ENCODE peak calls at places on chromosomes 11 and 22, in seven cellular contexts. D is IMR-90, R is spleen, K is gastrocnemius medialis, W is right lobe of liver, F is Peyer's patch, P is adrenal gland. L is an unnamed sample.

GRCh38 chr11:57353461-57354251 is 15.5 kb downstream of the P2RX3 start:
- DNase-seq in W (no peak), F (no peak), P (no peak), K (no peak), R (no peak), D (no peak), L (no peak)

GRCh38 chr22:31857247-31857646 is 87.1 kb upstream of the YWHAH start:
- DNase-seq in P (no peak), R (no peak), F (no peak), D (no peak), K (no peak), W (no peak), L (no peak)

GRCh38 chr22:27801616-27802388 is at the start of gene MN1:
- DNase-seq in K (no peak), D (peak), W (no peak), P (peak), F (no peak), R (no peak), L (no peak)

GRCh38 chr11:11605181-11605580 is 16.6 kb downstream of the GALNT18 start:
- DNase-seq in W (no peak), D (no peak), F (no peak), R (no peak), K (no peak), P (no peak), L (no peak)

GRCh38 chr11:16891964-16892363 is 122.2 kb downstream of the PLEKHA7 start:
- DNase-seq in P (no peak), F (no peak), D (peak), R (no peak), W (no peak), K (no peak), L (no peak)

GRCh38 chr11:87971354-87971753 is 203.9 kb downstream of the RAB38 start:
- DNase-seq in R (no peak), K (no peak), P (no peak), W (no peak), D (no peak), F (no peak), L (no peak)

GRCh38 chr11:34427171-34427805 is 11.4 kb upstream of the CAT start:
- DNase-seq in W (no peak), D (peak), K (no peak), R (no peak), P (no peak), F (no peak), L (no peak)

GRCh38 chr11:2699185-2699530 is 636 bp downstream of the KCNQ1OT1 start:
- DNase-seq in R (peak), P (peak), D (peak), K (peak), W (peak), F (peak), L (no peak)

GRCh38 chr11:1150769-1151365 is 6.9 kb upstream of the MUC5AC start:
- DNase-seq in W (peak), K (no peak), P (peak), R (no peak), D (peak), F (peak), L (no peak)

GRCh38 chr22:36461665-36462474 is 19.6 kb downstream of the TXN2 start:
- DNase-seq in F (no peak), D (peak), W (no peak), R (no peak), K (peak), P (no peak), L (no peak)

GRCh38 chr11:2084721-2085120 is 54.5 kb downstream of the IGF2 start:
- DNase-seq in F (no peak), R (peak), P (no peak), K (no peak), D (no peak), W (no peak), L (no peak)

GRCh38 chr11:27447288-27447914 is 25.2 kb downstream of the LGR4 start:
- DNase-seq in W (no peak), R (no peak), K (no peak), F (no peak), D (no peak), P (no peak), L (no peak)

GRCh38 chr11:34916810-34917780 is 677 bp downstream of the PDHX start:
- DNase-seq in K (no peak), W (no peak), D (peak), R (no peak), P (no peak), F (no peak), L (no peak)

GRCh38 chr11:115892016-115892415 is 387.8 kb upstream of the CADM1 start:
- DNase-seq in D (no peak), F (no peak), R (no peak), W (no peak), K (no peak), P (no peak), L (no peak)

GRCh38 chr22:31144223-31144622 is 3.9 kb upstream of the PLA2G3 start:
- DNase-seq in F (no peak), W (no peak), P (no peak), R (no peak), K (no peak), D (peak), L (no peak)

GRCh38 chr11:13929551-13929950 is 33.0 kb upstream of the SPON1 start:
- DNase-seq in R (no peak), K (no peak), F (no peak), D (no peak), P (no peak), W (no peak), L (no peak)

GRCh38 chr22:23068832-23069385 is 1.4 kb upstream of the GNAZ start:
- DNase-seq in W (no peak), D (no peak), P (peak), K (no peak), F (peak), R (peak), L (no peak)

GRCh38 chr11:96748639-96749370 is 359.0 kb downstream of the JRKL start:
- DNase-seq in F (no peak), R (no peak), D (peak), P (no peak), W (no peak), K (no peak), L (no peak)

GRCh38 chr11:1390603-1391164 is 950 bp downstream of the BRSK2 start:
- DNase-seq in D (peak), P (peak), W (no peak), K (no peak), F (no peak), R (peak), L (no peak)

GRCh38 chr11:107565219-107565937 is at the start of gene ALKBH8:
- DNase-seq in K (peak), P (peak), R (peak), W (peak), F (peak), D (peak), L (peak)
- TF ChIP-seq POLR2A in K (no peak), P (no peak), R (no peak), W (peak), F (peak), D (no peak), L (no peak)

GRCh38 chr11:3859373-3859881 is 4.0 kb downstream of the STIM1 start:
- DNase-seq in R (peak), P (no peak), F (no peak), D (no peak), K (peak), W (no peak), L (no peak)
- TF ChIP-seq POLR2A in R (no peak), P (no peak), F (no peak), D (no peak), K (peak), W (no peak), L (no peak)

GRCh38 chr11:72004515-72005346 is 6.0 kb downstream of the IL18BP start:
- DNase-seq in D (no peak), W (no peak), F (no peak), K (no peak), P (no peak), R (no peak), L (no peak)
- TF ChIP-seq POLR2A in D (no peak), W (no peak), F (no peak), K (no peak), P (no peak), R (no peak), L (no peak)

GRCh38 chr22:20522828-20523117 is 15.4 kb downstream of the MED15 start:
- DNase-seq in F (no peak), D (no peak), P (no peak), K (no peak), R (no peak), W (no peak), L (no peak)

GRCh38 chr22:20520093-20520511 is 12.7 kb downstream of the MED15 start:
- DNase-seq in D (peak), P (peak), K (no peak), W (no peak), F (no peak), R (no peak), L (no peak)

GRCh38 chr22:20524004-20524481 is 16.6 kb downstream of the MED15 start:
- DNase-seq in P (no peak), R (no peak), F (no peak), W (peak), K (no peak), D (peak), L (no peak)

GRCh38 chr22:20523118-20523983 is 15.9 kb downstream of the MED15 start:
- DNase-seq in R (no peak), P (peak), F (no peak), K (no peak), D (peak), W (peak), L (no peak)

GRCh38 chr22:20522134-20522827 is 14.9 kb downstream of the MED15 start:
- DNase-seq in W (no peak), F (no peak), K (no peak), R (no peak), D (no peak), P (no peak), L (no peak)
- TF ChIP-seq POLR2A in W (no peak), F (no peak), K (no peak), R (no peak), D (no peak), P (no peak), L (no peak)

L was measured in esophagus squamous epithelium.